ENCODE peak calls at places on chromosomes 16 and 17, in four cellular contexts. V, E, N and G are unnamed samples.
A peak's percentile ranks its signal among the peaks of the same experiment; 100 is the strongest.

GRCh38 chr16:74146643-74147042 is 150.0 kb upstream of the PSMD7 start:
- DNase-seq in N (no peak), V (no peak), E (no peak), G (no peak)

GRCh38 chr16:65059421-65059980 is 62.4 kb downstream of the CDH11 start:
- DNase-seq in E (no peak), N (no peak), V (no peak), G (peak; percentile 90)

GRCh38 chr16:70725024-70725911 is 39.4 kb upstream of the MTSS2 start:
- DNase-seq in N (no peak), E (no peak), V (no peak), G (no peak)

GRCh38 chr17:75832164-75832651 is 12.0 kb downstream of the UNC13D start:
- DNase-seq in E (no peak), N (no peak), V (peak; percentile 76), G (no peak)

GRCh38 chr17:37312137-37312923 is 63.5 kb upstream of the C17orf78 start:
- DNase-seq in N (no peak), V (no peak), E (no peak), G (no peak)

GRCh38 chr17:45234641-45235040 is 13.0 kb downstream of the FMNL1 start:
- DNase-seq in N (no peak), V (no peak), E (no peak), G (no peak)

GRCh38 chr17:29977836-29978235 is 36.4 kb downstream of the EFCAB5 start:
- DNase-seq in N (no peak), E (peak; percentile 10), V (peak; percentile 48), G (no peak)

GRCh38 chr16:89721644-89722391 is 481 bp downstream of the ZNF276 start:
- DNase-seq in N (peak; percentile 92), E (no peak), V (peak; percentile 62), G (no peak)

GRCh38 chr17:17300624-17301568 is 2.3 kb upstream of the NT5M start:
- DNase-seq in V (peak; percentile 57), N (peak; percentile 28), E (no peak), G (peak; percentile 71)

GRCh38 chr17:63542942-63543821 is 7.1 kb upstream of the DCAF7 start:
- DNase-seq in N (no peak), E (no peak), V (no peak), G (no peak)

GRCh38 chr16:89831810-89832328 is 3.6 kb downstream of the SPIRE2 start:
- DNase-seq in V (no peak), E (no peak), N (no peak), G (no peak)

GRCh38 chr17:59131131-59131530 is 23.9 kb downstream of the SKA2 start:
- DNase-seq in E (no peak), N (no peak), V (no peak), G (no peak)

GRCh38 chr17:82434216-82434565 is 15.8 kb upstream of the OGFOD3 start:
- DNase-seq in V (no peak), N (no peak), E (no peak), G (no peak)

GRCh38 chr16:2497641-2498040 is 16.1 kb upstream of the ATP6V0C start:
- DNase-seq in V (no peak), E (no peak), N (no peak), G (no peak)

GRCh38 chr17:58204796-58205195 is 12.3 kb downstream of the EPX start:
- DNase-seq in E (no peak), N (no peak), V (peak; percentile 15), G (no peak)

GRCh38 chr16:10971560-10971961 is 27.2 kb downstream of the CLEC16A start:
- DNase-seq in V (peak; percentile 96), N (peak; percentile 56), E (peak; percentile 79), G (peak; percentile 65)

GRCh38 chr16:1286492-1287094 is 22.8 kb upstream of the UBE2I start:
- DNase-seq in N (no peak), E (no peak), V (no peak), G (no peak)

GRCh38 chr16:3729161-3730112 is 12.1 kb upstream of the TRAP1 start:
- DNase-seq in V (no peak), E (no peak), N (no peak), G (no peak)

GRCh38 chr17:63696381-63696961 is 3.5 kb downstream of the LIMD2 start:
- DNase-seq in N (peak; percentile 56), V (peak; percentile 55), E (no peak), G (peak; percentile 36)

GRCh38 chr17:81666092-81666341 is 388 bp downstream of the OXLD1 start:
- DNase-seq in V (peak; percentile 29), N (no peak), E (no peak), G (no peak)

GRCh38 chr16:79272141-79272577 is 328.4 kb downstream of the MAF start:
- DNase-seq in V (no peak), N (peak; percentile 68), E (no peak), G (no peak)

GRCh38 chr17:15502315-15503112 is 35.1 kb upstream of the CDRT4 start:
- DNase-seq in V (peak; percentile 74), N (peak; percentile 53), E (peak; percentile 81), G (peak; percentile 73)

GRCh38 chr17:8698142-8699050 is 46.2 kb downstream of the CCDC42 start:
- DNase-seq in E (no peak), V (no peak), N (no peak), G (no peak)

GRCh38 chr17:59837362-59838195 is 55.2 kb downstream of the TUBD1 start:
- DNase-seq in E (peak; percentile 100), N (peak; percentile 61), V (peak; percentile 100), G (peak; percentile 76)

GRCh38 chr16:48367443-48368049 is 17.7 kb downstream of the SIAH1 start:
- DNase-seq in V (peak; percentile 11), N (no peak), E (no peak), G (no peak)